ENCODE peak calls at places on chromosome 21, in seven cellular contexts. U, N, S, R, F, Q and Z are unnamed samples.

GRCh38 chr21:42671778-42672593 is 18.6 kb downstream of the PDE9A start:
- DNase-seq in N (peak; percentile 78), F (no peak), S (no peak), Q (no peak), R (no peak), U (no peak), Z (no peak)

GRCh38 chr21:40117236-40117635 is 250.0 kb downstream of the PCP4 start:
- DNase-seq in N (no peak), Q (no peak), U (no peak), S (no peak), F (no peak), R (no peak), Z (no peak)

GRCh38 chr21:17512245-17513213 is at the start of gene CXADR:
- DNase-seq in N (no peak), Q (peak; percentile 44), S (peak; percentile 69), F (peak; percentile 82), U (peak; percentile 95), R (peak; percentile 96), Z (peak; percentile 59)

GRCh38 chr21:42542196-42542595 is 28.5 kb downstream of the SLC37A1 start:
- DNase-seq in N (no peak), R (no peak), Q (no peak), U (no peak), S (no peak), F (no peak), Z (no peak)

GRCh38 chr21:25080706-25081495 is 526.4 kb downstream of the MRPL39 start:
- DNase-seq in F (no peak), U (no peak), Q (no peak), R (no peak), S (no peak), N (peak; percentile 4), Z (no peak)

GRCh38 chr21:21897275-21897883 is 899.2 kb downstream of the NCAM2 start:
- DNase-seq in F (no peak), Q (no peak), S (no peak), U (no peak), N (no peak), R (no peak), Z (no peak)

GRCh38 chr21:30996728-30997127 is 41.5 kb downstream of the KRTAP19-8 start:
- DNase-seq in N (no peak), Q (no peak), S (no peak), F (no peak), U (no peak), R (no peak), Z (no peak)

GRCh38 chr21:43331962-43332458 is 94.9 kb downstream of the SIK1 start:
- DNase-seq in R (peak; percentile 56), U (peak; percentile 48), Q (no peak), S (peak; percentile 36), N (no peak), F (peak; percentile 77), Z (no peak)

GRCh38 chr21:25929859-25930520 is 195.2 kb downstream of the GABPA start:
- DNase-seq in R (no peak), U (no peak), F (no peak), S (no peak), Q (no peak), N (no peak), Z (no peak)

GRCh38 chr21:42843021-42843420 is 36.3 kb downstream of the WDR4 start:
- DNase-seq in S (no peak), R (peak; percentile 45), U (no peak), N (no peak), Q (no peak), F (peak; percentile 44), Z (no peak)

GRCh38 chr21:41878831-41879189 is 334 bp downstream of the PRDM15 start:
- DNase-seq in R (peak; percentile 82), F (peak; percentile 91), Q (peak; percentile 81), S (peak; percentile 85), U (peak; percentile 84), N (peak; percentile 86), Z (peak; percentile 95)

GRCh38 chr21:27580276-27580675 is 613.4 kb upstream of the ADAMTS5 start:
- DNase-seq in Q (no peak), S (no peak), F (no peak), N (no peak), R (no peak), U (no peak), Z (no peak)

GRCh38 chr21:40204956-40205355 is 337.7 kb downstream of the PCP4 start:
- DNase-seq in R (no peak), F (no peak), U (no peak), Q (no peak), N (no peak), S (no peak), Z (no peak)

DNA sequence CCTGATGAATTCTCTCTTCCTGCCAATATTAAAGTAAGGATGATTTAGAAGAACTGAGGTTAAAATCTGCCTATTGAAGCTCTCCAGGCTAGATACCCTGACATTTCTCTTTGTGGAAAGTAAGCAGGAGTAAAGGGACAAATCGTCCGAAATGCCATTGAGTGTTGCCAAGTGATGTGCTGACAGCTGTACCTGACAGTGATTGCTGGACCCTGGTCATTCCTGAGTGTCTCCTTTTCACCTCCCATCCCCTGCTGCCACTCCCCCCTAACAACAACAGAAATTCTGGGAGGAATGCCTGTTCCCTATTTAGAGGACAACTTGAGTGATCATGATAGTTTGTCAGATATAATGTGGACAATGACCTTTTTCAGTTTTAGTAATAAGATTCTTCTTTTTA is 55.8 kb downstream of the ITSN1 start:
- DNase-seq in R (no peak), U (no peak), Q (no peak), S (no peak), N (no peak), F (no peak), Z (no peak)
- H3K4me3 ChIP-seq in R (no peak overlapping the region), U (no peak overlapping the region), Q (no peak overlapping the region), S (no peak overlapping the region), N (no peak overlapping the region), F (no peak overlapping the region), Z (no peak overlapping the region)

DNA sequence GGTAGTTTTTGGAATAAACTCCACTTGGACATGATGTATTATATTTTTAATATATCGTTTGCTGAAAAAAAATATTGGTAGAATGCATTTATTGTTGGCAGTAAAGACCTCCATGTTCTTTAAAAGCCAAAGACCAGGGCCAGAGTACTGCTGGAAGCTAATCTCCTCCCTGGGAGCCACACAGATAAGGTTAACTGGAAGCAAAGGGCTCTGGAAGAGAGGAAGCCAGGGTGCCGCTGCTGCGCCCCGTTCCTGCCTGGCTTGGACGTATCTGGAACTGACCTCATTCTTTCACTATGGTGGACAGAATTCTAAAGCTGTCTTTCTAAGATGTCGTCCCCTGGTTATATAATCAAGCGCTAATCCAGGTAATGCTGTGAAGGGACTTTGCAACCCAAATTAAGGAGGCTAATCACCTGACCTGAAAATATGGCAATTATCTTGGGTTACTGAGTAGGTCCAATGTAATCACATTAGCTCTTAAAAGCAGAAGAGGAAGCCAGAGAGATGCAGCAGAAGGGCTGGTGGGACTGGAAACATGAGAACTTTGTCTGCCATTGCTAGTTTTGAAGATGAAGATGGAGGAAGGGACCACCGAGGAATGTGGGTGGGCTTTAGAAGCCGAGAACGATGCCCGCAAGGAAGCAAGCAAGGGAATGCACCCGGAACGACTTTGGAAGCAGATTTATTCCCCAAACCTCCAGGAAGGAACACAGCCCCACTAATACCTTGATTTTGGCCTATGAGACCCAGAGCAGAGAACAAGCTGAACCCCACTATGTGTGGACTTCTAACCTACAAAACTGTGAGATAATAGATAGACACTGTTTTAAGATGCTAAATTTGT is 167.7 kb upstream of the KCNJ15 start:
- DNase-seq in R (no peak), U (no peak), S (no peak), F (no peak), Q (no peak), N (no peak), Z (no peak)
- TF ChIP-seq POLR2A in R (no peak), U (no peak), S (no peak), F (no peak), Q (no peak), N (no peak), Z (no peak)

DNA sequence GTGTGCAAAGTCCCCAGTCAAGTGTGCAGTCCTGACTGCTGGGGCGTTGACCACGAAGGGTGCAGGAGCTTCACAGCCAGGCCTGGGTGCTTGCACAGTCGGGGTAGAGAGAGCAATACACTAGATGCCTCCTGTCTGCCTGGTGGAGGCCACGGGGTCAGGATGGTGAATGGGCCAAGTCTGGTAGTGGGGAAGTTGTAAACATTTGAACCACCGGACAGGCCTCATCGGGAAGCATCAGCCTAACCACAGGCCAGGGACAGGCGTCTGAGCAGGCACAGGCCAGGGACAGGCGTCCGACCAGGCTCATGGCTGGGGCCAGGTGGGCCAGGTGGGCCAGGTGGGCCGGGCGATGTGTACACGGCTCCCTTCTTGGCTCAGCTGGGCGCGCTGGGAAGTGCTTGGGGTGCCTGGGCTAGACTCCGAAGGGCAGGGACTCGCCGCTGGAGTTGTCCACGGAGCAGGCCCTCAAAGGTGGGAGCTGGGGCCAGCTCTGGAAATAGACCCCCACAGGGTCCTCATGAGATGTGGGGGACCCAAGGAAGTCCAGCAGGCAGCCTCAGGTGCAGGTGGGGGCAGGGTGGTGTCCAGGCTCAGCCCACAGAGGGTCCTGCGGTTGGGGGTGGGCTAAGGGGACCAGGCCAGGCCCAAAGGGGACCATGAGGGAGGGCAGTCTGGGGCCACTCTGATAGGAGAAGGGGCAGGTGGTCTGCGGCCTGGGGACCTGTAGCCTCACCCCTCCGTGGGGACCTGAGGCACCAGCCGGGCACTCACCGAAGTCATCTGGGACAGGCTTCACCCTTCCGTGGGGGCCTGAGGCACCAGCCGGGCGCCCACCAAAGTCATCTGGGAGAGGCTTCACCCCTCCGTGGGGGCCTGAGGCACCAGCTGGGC is 15.0 kb downstream of the COL6A1 start:
- DNase-seq in U (no peak), Q (peak; percentile 20), S (no peak), F (no peak), R (no peak), N (no peak), Z (no peak)
- TF ChIP-seq CTCF in U (no peak), Q (no peak), S (no peak), F (no peak), R (no peak), N (no peak), Z (no peak)

GRCh38 chr21:35046880-35047229 is 2.2 kb downstream of the RUNX1 start:
- DNase-seq in R (no peak), U (no peak), S (no peak), F (no peak), N (no peak), Q (no peak), Z (no peak)
- H3K4me3 ChIP-seq in R (no peak overlapping the region), U (no peak overlapping the region), S (no peak overlapping the region), F (no peak overlapping the region), N (peak overlapping the region; percentile 98), Q (no peak overlapping the region), Z (no peak overlapping the region)

GRCh38 chr21:36325373-36326010 is 5.5 kb downstream of the MORC3 start:
- DNase-seq in U (no peak), Q (no peak), F (no peak), N (no peak), S (no peak), R (no peak), Z (no peak)

GRCh38 chr21:36330904-36331303 is 10.9 kb downstream of the MORC3 start:
- DNase-seq in S (no peak), F (peak; percentile 76), N (peak; percentile 70), R (no peak), Q (peak; percentile 32), U (peak; percentile 73), Z (no peak)
- TF ChIP-seq POLR2A in S (no peak), F (no peak), N (no peak), R (no peak), Q (no peak), U (no peak), Z (no peak)

GRCh38 chr21:32425628-32426027 is 13.1 kb downstream of the EVA1C start:
- DNase-seq in Q (no peak), N (no peak), R (no peak), U (no peak), S (no peak), F (no peak), Z (no peak)
- TF ChIP-seq CTCF in Q (no peak), N (no peak), R (no peak), U (no peak), S (no peak), F (no peak), Z (no peak)